ENCODE peak calls at places on chromosomes 7 and 10, in six cellular contexts. One of them, this sample, is unnamed.
A peak's percentile ranks its signal among the peaks of the same experiment; 100 is the strongest.

GRCh38 chr7:70583965-70584883 is 547.7 kb upstream of the GALNT17 start:
- DNase-seq in lung: no peak
- DNase-seq in colonic mucosa: no peak
- DNase-seq in IMR-90: no peak
- DNase-seq in bronchial epithelial cell: no peak
- DNase-seq in spleen: no peak
- DNase-seq in this sample: peak; percentile 34

GRCh38 chr10:133361227-133361626 is 3.4 kb upstream of the FUOM start:
- DNase-seq in lung: no peak
- DNase-seq in spleen: no peak
- DNase-seq in IMR-90: no peak
- DNase-seq in bronchial epithelial cell: no peak
- DNase-seq in colonic mucosa: no peak
- DNase-seq in this sample: no peak

GRCh38 chr7:139869886-139870285 is 40.8 kb downstream of the TBXAS1 start:
- DNase-seq in colonic mucosa: no peak
- DNase-seq in spleen: no peak
- DNase-seq in lung: no peak
- DNase-seq in IMR-90: no peak
- DNase-seq in bronchial epithelial cell: no peak
- DNase-seq in this sample: no peak

GRCh38 chr7:150799741-150800575 is at the start of gene TMEM176B:
- DNase-seq in IMR-90: no peak
- DNase-seq in colonic mucosa: peak; percentile 78
- DNase-seq in spleen: no peak
- DNase-seq in bronchial epithelial cell: no peak
- DNase-seq in lung: no peak
- DNase-seq in this sample: no peak

GRCh38 chr7:31027161-31027965 is 24.7 kb upstream of the ADCYAP1R1 start:
- DNase-seq in bronchial epithelial cell: no peak
- DNase-seq in spleen: peak; percentile 75
- DNase-seq in IMR-90: no peak
- DNase-seq in lung: no peak
- DNase-seq in colonic mucosa: peak; percentile 20
- DNase-seq in this sample: peak; percentile 32

GRCh38 chr7:145036592-145037386 is 200.9 kb upstream of the TPK1 start:
- DNase-seq in colonic mucosa: peak; percentile 32
- DNase-seq in lung: no peak
- DNase-seq in IMR-90: peak; percentile 2
- DNase-seq in spleen: no peak
- DNase-seq in bronchial epithelial cell: peak; percentile 57
- DNase-seq in this sample: peak; percentile 57

GRCh38 chr7:122310119-122311021 is 5.8 kb upstream of the FEZF1 start:
- DNase-seq in bronchial epithelial cell: no peak
- DNase-seq in IMR-90: no peak
- DNase-seq in lung: no peak
- DNase-seq in spleen: no peak
- DNase-seq in colonic mucosa: no peak
- DNase-seq in this sample: peak; percentile 35

GRCh38 chr10:111936143-111936542 is 247.4 kb downstream of the GPAM start:
- DNase-seq in lung: no peak
- DNase-seq in colonic mucosa: no peak
- DNase-seq in IMR-90: no peak
- DNase-seq in spleen: no peak
- DNase-seq in bronchial epithelial cell: no peak
- DNase-seq in this sample: no peak

GRCh38 chr10:51846856-51847506 is 147.6 kb upstream of the CSTF2T start:
- DNase-seq in IMR-90: no peak
- DNase-seq in bronchial epithelial cell: no peak
- DNase-seq in spleen: no peak
- DNase-seq in lung: no peak
- DNase-seq in colonic mucosa: no peak
- DNase-seq in this sample: no peak

GRCh38 chr7:105876964-105877601 is 684 bp upstream of the ATXN7L1 start:
- DNase-seq in bronchial epithelial cell: peak; percentile 19
- DNase-seq in lung: no peak
- DNase-seq in IMR-90: peak; percentile 34
- DNase-seq in spleen: peak; percentile 82
- DNase-seq in colonic mucosa: peak; percentile 80
- DNase-seq in this sample: peak; percentile 44

GRCh38 chr10:59649606-59650346 is 59.9 kb downstream of the SLC16A9 start:
- DNase-seq in IMR-90: no peak
- DNase-seq in lung: no peak
- DNase-seq in colonic mucosa: no peak
- DNase-seq in spleen: no peak
- DNase-seq in bronchial epithelial cell: no peak
- DNase-seq in this sample: no peak

DNA sequence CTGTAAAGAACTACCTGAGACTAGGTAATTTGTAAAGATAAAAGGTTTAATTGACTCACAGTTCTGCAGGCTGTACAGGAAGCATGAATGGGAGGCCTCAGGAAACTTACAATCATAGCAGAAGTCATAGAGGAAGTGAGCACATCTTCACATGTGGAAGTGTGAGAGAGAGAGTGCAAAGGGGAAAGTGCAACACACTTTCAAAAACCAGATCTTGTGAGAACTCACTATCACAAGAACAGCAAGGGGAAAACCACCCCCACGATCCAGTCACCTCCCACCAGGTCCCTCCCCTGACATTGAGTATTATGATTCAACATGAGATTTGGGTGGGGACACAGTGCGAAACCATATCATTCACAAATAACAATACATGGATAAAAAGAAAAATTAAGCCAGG is 24.5 kb downstream of the AVL9 start:
- DNase-seq in bronchial epithelial cell: no peak
- DNase-seq in lung: no peak
- DNase-seq in colonic mucosa: no peak
- DNase-seq in spleen: no peak
- DNase-seq in IMR-90: no peak
- DNase-seq in this sample: no peak
- H3K36me3 ChIP-seq in bronchial epithelial cell: no peaks in the 10 kb centered on the region
- H3K36me3 ChIP-seq in lung: no peaks in the 10 kb centered on the region
- H3K36me3 ChIP-seq in colonic mucosa: no peaks in the 10 kb centered on the region
- H3K36me3 ChIP-seq in spleen: no peaks in the 10 kb centered on the region
- H3K36me3 ChIP-seq in IMR-90: peaks cover 8% of the 10 kb centered on the region
- H3K36me3 ChIP-seq in this sample: no peaks in the 10 kb centered on the region

DNA sequence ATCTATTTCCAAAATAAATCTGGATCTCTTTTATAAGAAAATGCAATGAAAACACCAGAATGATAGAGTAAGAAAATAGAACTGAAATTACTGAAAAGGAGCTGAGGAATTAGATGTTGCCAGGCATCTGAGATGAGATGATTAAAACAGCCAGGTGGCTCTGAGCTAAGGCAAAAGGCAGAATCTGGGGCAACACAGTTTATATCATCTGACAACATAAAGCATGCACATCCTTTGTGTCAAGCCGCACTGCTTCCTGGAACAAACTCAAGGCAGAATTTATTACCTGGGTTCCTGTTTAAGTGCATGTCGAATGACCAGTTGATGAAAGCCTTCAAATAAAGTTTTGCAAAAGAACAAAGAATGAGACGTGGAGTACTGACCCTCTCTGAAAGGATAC is 247.0 kb downstream of the SNX10 start:
- DNase-seq in colonic mucosa: no peak
- DNase-seq in spleen: no peak
- DNase-seq in lung: no peak
- DNase-seq in bronchial epithelial cell: no peak
- DNase-seq in IMR-90: no peak
- DNase-seq in this sample: no peak
- H3K4me3 ChIP-seq in colonic mucosa: no peak overlapping the region
- H3K4me3 ChIP-seq in spleen: no peak overlapping the region
- H3K4me3 ChIP-seq in lung: no peak overlapping the region
- H3K4me3 ChIP-seq in bronchial epithelial cell: no peak overlapping the region
- H3K4me3 ChIP-seq in IMR-90: no peak overlapping the region
- H3K4me3 ChIP-seq in this sample: no peak overlapping the region

DNA sequence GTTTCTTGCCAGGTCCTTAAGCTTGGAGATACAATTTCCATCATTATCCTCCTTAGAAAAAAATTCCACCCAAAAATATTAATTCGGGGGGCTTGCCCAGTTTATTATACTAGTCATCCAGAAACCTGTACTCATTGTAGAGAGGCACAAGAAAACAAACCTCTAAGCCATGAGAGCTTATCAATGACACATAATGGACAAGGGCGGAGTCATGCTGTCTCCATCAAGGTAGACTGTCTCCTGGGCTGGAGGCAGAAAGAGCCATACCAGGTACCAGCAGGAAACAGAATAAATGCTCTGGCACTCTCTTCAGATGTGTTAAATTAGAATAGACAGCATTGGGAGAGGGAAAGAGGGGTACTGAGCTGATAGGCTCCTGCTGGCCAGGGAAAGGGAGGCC is 69.8 kb upstream of the GSDME start:
- DNase-seq in colonic mucosa: no peak
- DNase-seq in lung: no peak
- DNase-seq in bronchial epithelial cell: peak; percentile 43
- DNase-seq in spleen: no peak
- DNase-seq in IMR-90: no peak
- DNase-seq in this sample: no peak
- H3K36me3 ChIP-seq in colonic mucosa: no peaks in the 10 kb centered on the region
- H3K36me3 ChIP-seq in lung: no peaks in the 10 kb centered on the region
- H3K36me3 ChIP-seq in bronchial epithelial cell: peaks cover 9% of the 10 kb centered on the region
- H3K36me3 ChIP-seq in spleen: no peaks in the 10 kb centered on the region
- H3K36me3 ChIP-seq in IMR-90: peaks cover 5% of the 10 kb centered on the region
- H3K36me3 ChIP-seq in this sample: no peaks in the 10 kb centered on the region

GRCh38 chr10:61904711-61905445 is 3.4 kb downstream of the ARID5B start:
- DNase-seq in lung: no peak
- DNase-seq in bronchial epithelial cell: peak; percentile 97
- DNase-seq in spleen: no peak
- DNase-seq in colonic mucosa: peak; percentile 45
- DNase-seq in IMR-90: peak; percentile 80
- DNase-seq in this sample: peak; percentile 36

GRCh38 chr10:61905446-61905725 is 3.9 kb downstream of the ARID5B start:
- DNase-seq in colonic mucosa: no peak
- DNase-seq in IMR-90: no peak
- DNase-seq in bronchial epithelial cell: no peak
- DNase-seq in lung: no peak
- DNase-seq in spleen: no peak
- DNase-seq in this sample: no peak

GRCh38 chr10:61902448-61903183 is 1.1 kb downstream of the ARID5B start:
- DNase-seq in colonic mucosa: peak; percentile 72
- DNase-seq in IMR-90: peak; percentile 61
- DNase-seq in lung: peak; percentile 40
- DNase-seq in spleen: no peak
- DNase-seq in bronchial epithelial cell: peak; percentile 90
- DNase-seq in this sample: peak; percentile 71

GRCh38 chr10:61903184-61903990 is 1.9 kb downstream of the ARID5B start:
- DNase-seq in lung: peak; percentile 59
- DNase-seq in spleen: peak; percentile 95
- DNase-seq in IMR-90: peak; percentile 55
- DNase-seq in bronchial epithelial cell: peak; percentile 58
- DNase-seq in colonic mucosa: peak; percentile 74
- DNase-seq in this sample: peak; percentile 69

DNA sequence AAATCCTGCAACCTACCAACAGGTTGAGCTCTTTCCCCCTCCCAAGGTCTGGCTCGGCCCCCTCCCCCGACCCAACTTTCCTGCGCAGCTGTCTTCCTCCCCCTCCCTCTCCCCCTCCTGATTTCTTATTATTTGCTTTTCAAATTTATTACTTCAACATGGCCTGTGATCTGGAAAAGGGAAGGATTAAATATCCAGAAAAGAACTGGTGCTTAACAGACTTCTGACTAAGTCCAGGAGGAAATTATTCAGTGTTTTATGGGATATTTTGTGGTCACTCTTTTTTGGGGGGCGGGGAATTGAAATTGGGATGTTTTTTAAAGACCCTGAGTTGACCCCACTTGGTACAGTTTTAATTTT is 2.5 kb downstream of the ARID5B start:
- DNase-seq in colonic mucosa: no peak
- DNase-seq in spleen: no peak
- DNase-seq in IMR-90: peak; percentile 19
- DNase-seq in bronchial epithelial cell: peak; percentile 18
- DNase-seq in lung: no peak
- DNase-seq in this sample: no peak
- H3K4me3 ChIP-seq in colonic mucosa: peak overlapping the region; percentile 51
- H3K4me3 ChIP-seq in spleen: peak overlapping the region; percentile 57
- H3K4me3 ChIP-seq in IMR-90: peak overlapping the region; percentile 60
- H3K4me3 ChIP-seq in bronchial epithelial cell: peak overlapping the region; percentile 76
- H3K4me3 ChIP-seq in lung: no peak overlapping the region
- H3K4me3 ChIP-seq in this sample: peak overlapping the region; percentile 81

DNA sequence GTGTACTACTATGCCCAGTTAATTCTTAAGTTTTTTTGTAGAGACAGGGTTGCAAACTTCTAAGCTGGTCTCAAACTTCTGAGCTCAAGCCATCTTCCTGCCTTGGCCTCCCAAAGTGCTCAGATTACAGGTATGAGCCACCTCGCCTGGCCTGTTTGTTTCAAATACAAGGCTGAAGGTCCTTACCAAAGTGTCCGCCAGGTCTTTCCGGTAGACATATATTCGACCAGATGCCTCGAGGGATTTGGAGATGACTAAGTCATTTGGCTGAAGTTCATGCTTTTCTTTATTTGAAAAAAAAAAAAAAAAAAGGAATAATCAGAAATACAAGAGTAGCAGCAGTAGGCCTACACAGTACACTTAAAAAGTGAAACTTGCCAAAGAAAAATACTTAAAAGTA is 204.5 kb upstream of the CDCA7L start:
- DNase-seq in lung: no peak
- DNase-seq in colonic mucosa: no peak
- DNase-seq in spleen: no peak
- DNase-seq in bronchial epithelial cell: no peak
- DNase-seq in IMR-90: peak; percentile 13
- DNase-seq in this sample: no peak
- H3K36me3 ChIP-seq in lung: peaks cover 10% of the 10 kb centered on the region
- H3K36me3 ChIP-seq in colonic mucosa: no peaks in the 10 kb centered on the region
- H3K36me3 ChIP-seq in spleen: peaks cover 10% of the 10 kb centered on the region
- H3K36me3 ChIP-seq in bronchial epithelial cell: no peaks in the 10 kb centered on the region
- H3K36me3 ChIP-seq in IMR-90: no peaks in the 10 kb centered on the region
- H3K36me3 ChIP-seq in this sample: no peaks in the 10 kb centered on the region

DNA sequence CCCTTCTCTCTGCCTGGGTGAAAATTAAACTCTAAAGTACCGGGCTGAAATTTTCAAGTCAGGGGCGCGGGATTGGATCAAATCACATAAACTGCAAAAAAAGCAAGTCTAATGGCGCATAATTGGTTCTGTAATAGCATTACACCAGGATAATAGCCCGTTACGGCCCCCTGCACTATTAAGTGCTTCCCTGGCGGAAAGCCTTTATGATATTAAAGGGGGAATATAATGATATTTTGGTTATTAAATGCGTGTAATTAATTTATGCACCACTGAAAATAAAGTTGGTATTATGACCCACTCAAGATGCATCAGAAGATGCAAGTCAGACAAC is 744 bp upstream of the DRGX start:
- DNase-seq in spleen: no peak
- DNase-seq in colonic mucosa: no peak
- DNase-seq in bronchial epithelial cell: no peak
- DNase-seq in lung: no peak
- DNase-seq in IMR-90: no peak
- DNase-seq in this sample: peak; percentile 0
- H3K4me3 ChIP-seq in spleen: no peak overlapping the region
- H3K4me3 ChIP-seq in colonic mucosa: no peak overlapping the region
- H3K4me3 ChIP-seq in bronchial epithelial cell: no peak overlapping the region
- H3K4me3 ChIP-seq in lung: no peak overlapping the region
- H3K4me3 ChIP-seq in IMR-90: no peak overlapping the region
- H3K4me3 ChIP-seq in this sample: no peak overlapping the region

GRCh38 chr7:51593638-51594037 is 277.0 kb upstream of the COBL start:
- DNase-seq in bronchial epithelial cell: no peak
- DNase-seq in lung: no peak
- DNase-seq in colonic mucosa: no peak
- DNase-seq in spleen: no peak
- DNase-seq in IMR-90: no peak
- DNase-seq in this sample: no peak
- H3K36me3 ChIP-seq in bronchial epithelial cell: no peaks in the 10 kb centered on the region
- H3K36me3 ChIP-seq in lung: no peaks in the 10 kb centered on the region
- H3K36me3 ChIP-seq in colonic mucosa: no peaks in the 10 kb centered on the region
- H3K36me3 ChIP-seq in spleen: no peaks in the 10 kb centered on the region
- H3K36me3 ChIP-seq in IMR-90: no peaks in the 10 kb centered on the region
- H3K36me3 ChIP-seq in this sample: no peaks in the 10 kb centered on the region

This sample was measured in testis.